ENCODE peak calls at places on chromosome 17, in five cellular contexts. X, K, D, M and G are unnamed samples.

GRCh38 chr17:15121426-15121825 is 143.7 kb downstream of the PMP22 start:
- DNase-seq in K (no peak), M (no peak), X (no peak), D (no peak), G (no peak)

GRCh38 chr17:79003661-79004411 is 5.7 kb downstream of the CANT1 start:
- DNase-seq in M (no peak), X (no peak), K (no peak), D (no peak), G (no peak)

GRCh38 chr17:66446419-66446818 is 144.0 kb downstream of the PRKCA start:
- DNase-seq in K (no peak), M (no peak), D (no peak), X (no peak), G (no peak)

GRCh38 chr17:42281571-42282096 is 5.4 kb upstream of the STAT5B start:
- DNase-seq in M (no peak), K (no peak), D (no peak), X (no peak), G (peak)

GRCh38 chr17:81890447-81891302 is 711 bp downstream of the ALYREF start:
- DNase-seq in K (no peak), D (no peak), M (no peak), X (no peak), G (peak)

GRCh38 chr17:34133350-34133749 is 121.7 kb upstream of the CCL2 start:
- DNase-seq in X (no peak), D (no peak), K (no peak), M (no peak), G (no peak)

GRCh38 chr17:53570731-53571130 is 252.0 kb upstream of the KIF2B start:
- DNase-seq in K (no peak), M (no peak), X (no peak), D (no peak), G (no peak)

GRCh38 chr17:77613181-77613580 is 345.3 kb upstream of the TNRC6C start:
- DNase-seq in M (no peak), X (no peak), K (no peak), D (no peak), G (no peak)

GRCh38 chr17:57954421-57955182 is 610 bp downstream of the CUEDC1 start:
- DNase-seq in M (peak), X (no peak), K (no peak), D (no peak), G (peak)

GRCh38 chr17:76697702-76698465 is 12.9 kb downstream of the MXRA7 start:
- DNase-seq in X (no peak), K (no peak), D (no peak), M (no peak), G (no peak)

GRCh38 chr17:1697681-1698080 is 12.5 kb downstream of the TLCD2 start:
- DNase-seq in M (no peak), D (no peak), X (no peak), K (no peak), G (no peak)

GRCh38 chr17:2792541-2793169 is 3.6 kb upstream of the RAP1GAP2 start:
- DNase-seq in D (peak), X (no peak), K (no peak), M (no peak), G (peak)

GRCh38 chr17:148757-149156 is 11.4 kb downstream of the SCGB1C2 start:
- DNase-seq in X (no peak), M (no peak), K (no peak), D (no peak), G (no peak)

GRCh38 chr17:14330492-14330920 is 29.6 kb downstream of the HS3ST3B1 start:
- DNase-seq in M (no peak), K (no peak), D (no peak), X (no peak), G (no peak)

GRCh38 chr17:65270932-65271700 is 133.9 kb downstream of the RGS9 start:
- DNase-seq in K (no peak), D (no peak), M (no peak), X (no peak), G (no peak)

GRCh38 chr17:80866050-80866793 is 125.4 kb upstream of the CHMP6 start:
- DNase-seq in M (peak), X (peak), K (peak), D (no peak), G (peak)

GRCh38 chr17:18129041-18129502 is 20.5 kb downstream of the MYO15A start:
- DNase-seq in K (no peak), X (peak), M (peak), D (no peak), G (no peak)

GRCh38 chr17:36884495-36885160 is 52.6 kb upstream of the LHX1 start:
- DNase-seq in M (no peak), X (no peak), K (no peak), D (no peak), G (no peak)

GRCh38 chr17:65173284-65173793 is 36.2 kb downstream of the RGS9 start:
- DNase-seq in X (no peak), M (peak), D (no peak), K (no peak), G (peak)

GRCh38 chr17:28335959-28336871 is 654 bp downstream of the TNFAIP1 start:
- DNase-seq in X (no peak), D (no peak), M (peak), K (no peak), G (no peak)

GRCh38 chr17:43309505-43310329 is 75.9 kb upstream of the RNU2-1 start:
- DNase-seq in K (no peak), X (no peak), D (no peak), M (no peak), G (no peak)

GRCh38 chr17:67208232-67208631 is 36.8 kb downstream of the HELZ start:
- DNase-seq in D (no peak), K (no peak), M (no peak), X (no peak), G (no peak)

GRCh38 chr17:47866941-47867340 is 16.0 kb upstream of the SP6 start:
- DNase-seq in M (no peak), X (no peak), K (no peak), D (no peak), G (no peak)

GRCh38 chr17:13563916-13564315 is 37.8 kb downstream of the HS3ST3A1 start:
- DNase-seq in D (no peak), X (no peak), K (no peak), M (no peak), G (no peak)

GRCh38 chr17:31226373-31226772 is 70.7 kb downstream of the OMG start:
- DNase-seq in D (no peak), K (no peak), X (no peak), M (no peak), G (no peak)

GRCh38 chr17:7997186-7997585 is 5.2 kb upstream of the GUCY2D start:
- DNase-seq in K (no peak), D (no peak), X (no peak), M (no peak), G (no peak)

GRCh38 chr17:82281502-82282238 is 8.2 kb upstream of the CSNK1D start:
- DNase-seq in D (no peak), M (peak), K (no peak), X (no peak), G (no peak)

GRCh38 chr17:8643855-8644506 is 13.5 kb upstream of the MYH10 start:
- DNase-seq in D (no peak), X (no peak), M (no peak), K (no peak), G (no peak)

GRCh38 chr17:59038734-59039133 is 67.9 kb downstream of the TRIM37 start:
- DNase-seq in K (no peak), D (no peak), M (no peak), X (no peak), G (no peak)

GRCh38 chr17:50560931-50561750 is 626 bp downstream of the CACNA1G start:
- DNase-seq in M (no peak), D (no peak), X (no peak), K (no peak), G (peak)

GRCh38 chr17:70563301-70563820 is 394.0 kb downstream of the KCNJ2 start:
- DNase-seq in D (no peak), X (no peak), M (no peak), K (no peak), G (no peak)

GRCh38 chr17:52678211-52678610 is 519.7 kb upstream of the CA10 start:
- DNase-seq in M (no peak), D (no peak), X (no peak), K (no peak), G (no peak)

GRCh38 chr17:29613371-29613837 is 9.3 kb downstream of the CORO6 start:
- DNase-seq in D (peak), M (no peak), X (peak), K (peak), G (peak)

GRCh38 chr17:30975042-30975820 is 4.4 kb downstream of the RNF135 start:
- DNase-seq in X (no peak), K (no peak), D (no peak), M (no peak), G (no peak)

GRCh38 chr17:40975516-40975915 is 8.6 kb downstream of the KRT40 start:
- DNase-seq in M (no peak), D (no peak), K (no peak), X (no peak), G (no peak)

GRCh38 chr17:20218231-20218630 is 209.1 kb downstream of the SPECC1 start:
- DNase-seq in X (no peak), M (no peak), D (no peak), K (no peak), G (no peak)

GRCh38 chr17:488993-489757 is 136.6 kb upstream of the RPH3AL start:
- DNase-seq in K (peak), M (no peak), D (peak), X (no peak), G (no peak)